ENCODE peak calls at places on chromosome 9, in four cellular contexts. B, M, K and O are unnamed samples.

GRCh38 chr9:16223074-16223871 is 647.2 kb downstream of the BNC2 start:
- DNase-seq in K (no peak), M (no peak), B (no peak), O (peak)

GRCh38 chr9:78213696-78214095 is 22.2 kb upstream of the CEP78 start:
- DNase-seq in B (no peak), M (no peak), K (peak), O (no peak)

GRCh38 chr9:112000743-112001142 is 104.1 kb downstream of the UGCG start:
- DNase-seq in K (no peak), B (peak), M (no peak), O (no peak)

GRCh38 chr9:97470076-97470475 is 31.4 kb upstream of the TMOD1 start:
- DNase-seq in M (no peak), B (peak), K (no peak), O (no peak)

GRCh38 chr9:114417511-114417910 is 29.7 kb upstream of the AKNA start:
- DNase-seq in M (no peak), B (no peak), K (peak), O (peak)

GRCh38 chr9:26746357-26747072 is 146.1 kb downstream of the CAAP1 start:
- DNase-seq in K (peak), B (no peak), M (no peak), O (no peak)

GRCh38 chr9:70390922-70391321 is 23.5 kb downstream of the KLF9 start:
- DNase-seq in M (no peak), K (peak), B (no peak), O (peak)

GRCh38 chr9:27194401-27195091 is 85.5 kb downstream of the TEK start:
- DNase-seq in B (no peak), M (no peak), K (peak), O (no peak)

GRCh38 chr9:99127372-99128132 is 22.6 kb downstream of the TGFBR1 start:
- DNase-seq in K (peak), M (no peak), B (no peak), O (peak)

GRCh38 chr9:13397661-13398060 is 118.2 kb upstream of the MPDZ start:
- DNase-seq in K (no peak), M (no peak), B (no peak), O (no peak)

GRCh38 chr9:71490810-71491209 is 277.5 kb downstream of the CEMIP2 start:
- DNase-seq in M (no peak), K (no peak), B (no peak), O (peak)

GRCh38 chr9:30713279-30713678 is 1671.2 kb upstream of the ACO1 start:
- DNase-seq in B (no peak), K (no peak), M (no peak), O (no peak)

GRCh38 chr9:88090151-88090581 is 48.1 kb downstream of the SPATA31C2 start:
- DNase-seq in K (peak), B (no peak), M (peak), O (no peak)

GRCh38 chr9:79023134-79023577 is 548.6 kb upstream of the TLE4 start:
- DNase-seq in M (no peak), K (peak), B (no peak), O (peak)

GRCh38 chr9:112434487-112434886 is 52.1 kb upstream of the KIAA1958 start:
- DNase-seq in B (no peak), M (no peak), K (no peak), O (no peak)

GRCh38 chr9:14348241-14349140 is 34.5 kb upstream of the NFIB start:
- DNase-seq in B (no peak), K (no peak), M (no peak), O (no peak)

GRCh38 chr9:34620061-34620994 is at the start of gene DCTN3:
- DNase-seq in M (peak), B (peak), K (peak), O (peak)
- TF ChIP-seq CTCF in M (no peak), B (no peak), K (no peak), O (no peak)

GRCh38 chr9:121720992-121721350 is 69.5 kb downstream of the DAB2IP start:
- DNase-seq in M (no peak), K (no peak), B (no peak), O (no peak)
- TF ChIP-seq CTCF in M (no peak), K (peak), B (no peak), O (no peak)

GRCh38 chr9:37209431-37210386 is 89.3 kb downstream of the ZCCHC7 start:
- DNase-seq in K (no peak), B (no peak), M (no peak), O (no peak)
- TF ChIP-seq CTCF in K (no peak), B (no peak), M (no peak), O (peak)

GRCh38 chr9:118478752-118479151 is 774.5 kb downstream of the TLR4 start:
- DNase-seq in B (no peak), M (no peak), K (no peak), O (no peak)

DNA sequence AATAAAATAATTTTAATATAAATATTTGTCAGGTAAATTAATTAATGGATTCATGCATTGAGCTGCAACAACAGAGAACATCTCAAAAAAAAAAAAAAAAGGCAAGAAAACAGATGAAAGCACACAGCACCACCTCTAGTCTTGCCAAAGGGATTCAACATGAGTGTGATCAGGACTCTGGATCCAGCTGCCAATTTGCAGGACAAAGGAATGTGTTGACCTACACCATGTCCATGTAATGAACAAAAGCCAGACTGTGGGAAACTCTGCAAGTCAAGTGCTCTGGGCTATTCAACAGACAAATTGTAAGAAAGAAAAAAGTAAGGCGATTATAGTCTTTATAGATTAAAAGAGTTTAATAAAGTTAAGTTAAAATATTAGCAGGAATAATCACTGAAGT is 769.3 kb downstream of the TLR4 start:
- DNase-seq in K (no peak), M (no peak), B (peak), O (no peak)
- TF ChIP-seq CTCF in K (no peak), M (no peak), B (no peak), O (no peak)

GRCh38 chr9:109886050-109886449 is 106.1 kb downstream of the PALM2AKAP2 start:
- DNase-seq in M (no peak), K (no peak), B (no peak), O (no peak)

GRCh38 chr9:109883623-109884022 is 103.6 kb downstream of the PALM2AKAP2 start:
- DNase-seq in M (no peak), B (no peak), K (no peak), O (no peak)

GRCh38 chr9:109875495-109875894 is 95.5 kb downstream of the PALM2AKAP2 start:
- DNase-seq in K (no peak), M (no peak), B (no peak), O (no peak)

DNA sequence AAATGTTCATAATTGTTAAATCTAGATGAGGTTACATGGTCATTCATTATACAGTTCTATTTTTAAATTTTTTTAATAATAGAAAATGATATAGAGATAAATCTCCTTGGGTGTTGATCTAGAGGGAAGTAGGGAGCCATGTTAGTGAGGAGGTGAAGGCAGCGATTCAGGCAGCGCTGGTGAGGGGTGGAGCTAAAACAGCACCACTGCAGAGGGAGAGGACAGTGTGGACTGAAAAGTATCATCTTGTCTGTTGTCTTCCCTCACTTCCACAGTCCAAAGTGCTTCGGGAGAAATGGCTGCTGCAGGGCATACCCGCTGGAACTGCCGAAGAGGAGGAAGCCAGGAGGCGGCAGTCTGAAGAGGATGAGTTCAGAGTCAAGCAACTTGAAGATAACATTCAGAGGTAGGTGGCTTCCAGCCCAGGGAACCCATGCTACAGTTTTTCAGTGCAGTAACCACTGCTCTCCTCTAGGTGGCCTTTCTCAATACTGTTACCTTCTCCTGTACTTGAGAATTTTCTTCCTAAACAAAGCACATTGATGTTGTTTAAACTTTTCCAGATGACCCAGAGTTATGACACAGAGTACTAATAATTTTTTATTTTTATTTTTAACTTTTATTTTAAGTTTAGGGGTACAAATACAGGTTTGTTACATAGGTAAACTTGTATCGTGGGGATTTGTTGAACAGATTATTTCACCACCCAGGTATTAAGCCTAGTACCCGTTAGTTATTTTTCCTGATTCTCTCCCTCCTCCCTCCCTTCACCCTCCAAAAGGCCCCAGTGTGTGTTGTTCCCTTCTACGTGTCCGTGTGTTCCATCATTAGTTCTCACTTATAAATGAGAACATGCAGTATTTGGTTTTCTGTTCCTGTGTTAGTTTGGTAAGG is 100.5 kb downstream of the PALM2AKAP2 start:
- DNase-seq in M (no peak), B (peak), K (peak), O (peak)
- TF ChIP-seq CTCF in M (peak), B (peak), K (peak), O (peak)

DNA sequence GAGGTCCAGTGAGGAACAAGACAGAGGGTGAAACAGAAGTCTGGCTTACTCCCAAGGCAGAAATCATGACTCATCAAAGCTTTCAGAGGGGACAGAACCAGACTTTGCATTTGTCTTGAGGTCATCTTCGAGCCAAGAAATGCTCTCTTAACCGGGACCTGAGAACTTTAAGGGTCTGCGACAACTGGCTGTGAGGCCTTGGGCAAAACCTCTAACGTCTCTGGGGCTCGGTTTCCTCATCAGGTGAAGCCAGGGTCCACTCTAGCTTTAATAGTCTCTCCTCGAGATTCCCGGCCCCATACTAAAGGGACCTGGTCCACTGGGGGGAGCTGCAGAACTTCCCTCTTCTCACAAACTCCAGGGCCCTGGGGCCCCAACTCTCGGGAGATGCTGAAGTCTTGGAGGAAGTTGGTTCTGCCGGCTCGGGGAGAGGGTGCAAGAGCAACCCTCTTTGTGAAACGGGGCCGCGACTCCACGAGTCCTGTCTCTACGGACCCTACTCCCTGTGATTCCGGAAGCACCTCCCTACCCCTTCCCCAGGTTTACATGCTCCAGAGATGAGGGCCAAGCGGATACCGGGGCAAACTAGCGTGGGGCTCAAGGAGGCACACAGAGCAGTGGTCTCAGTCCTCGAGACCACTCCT is 2.6 kb downstream of the GLIS3 start:
- DNase-seq in M (peak), K (peak), B (peak), O (peak)
- TF ChIP-seq CTCF in M (peak), K (peak), B (no peak), O (peak)

GRCh38 chr9:130732793-130733221 is 39.2 kb downstream of the EXOSC2 start:
- DNase-seq in K (no peak), M (no peak), B (no peak), O (no peak)
- TF ChIP-seq CTCF in K (no peak), M (no peak), B (no peak), O (no peak)

DNA sequence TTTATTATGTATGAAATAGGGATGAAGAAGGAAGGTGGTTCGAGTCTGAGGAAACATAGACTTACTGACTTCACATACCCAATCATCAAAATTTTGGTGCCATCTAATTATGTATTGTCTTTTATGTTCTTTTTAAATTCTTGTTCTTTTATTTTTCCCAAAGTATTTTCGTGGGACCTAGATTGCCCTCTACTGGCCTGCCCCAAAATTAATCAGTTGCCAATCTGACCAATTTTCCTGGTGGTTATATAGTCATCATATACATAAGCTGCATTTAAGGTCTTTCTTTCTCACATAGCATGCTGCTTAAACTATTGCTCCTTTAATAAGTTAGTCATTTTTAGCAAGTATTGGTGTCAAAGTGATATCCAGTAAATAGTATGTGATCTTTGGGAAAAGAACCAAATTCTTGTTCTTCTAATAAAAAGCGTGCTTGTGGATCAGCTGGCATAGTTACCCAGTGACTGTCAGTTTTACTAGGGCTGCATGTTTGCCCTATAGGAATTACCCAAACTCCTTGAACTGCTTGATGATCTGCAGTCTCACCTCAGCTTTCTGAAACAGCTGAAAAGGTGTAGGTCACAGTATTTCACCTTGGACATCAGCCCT is 223.5 kb downstream of the SH3GL2 start:
- DNase-seq in M (no peak), K (peak), B (no peak), O (no peak)
- TF ChIP-seq CTCF in M (peak), K (peak), B (no peak), O (peak)

GRCh38 chr9:94054731-94055130 is 29.5 kb upstream of the PTPDC1 start:
- DNase-seq in K (no peak), B (no peak), M (no peak), O (no peak)
- TF ChIP-seq CTCF in K (no peak), B (no peak), M (no peak), O (no peak)

DNA sequence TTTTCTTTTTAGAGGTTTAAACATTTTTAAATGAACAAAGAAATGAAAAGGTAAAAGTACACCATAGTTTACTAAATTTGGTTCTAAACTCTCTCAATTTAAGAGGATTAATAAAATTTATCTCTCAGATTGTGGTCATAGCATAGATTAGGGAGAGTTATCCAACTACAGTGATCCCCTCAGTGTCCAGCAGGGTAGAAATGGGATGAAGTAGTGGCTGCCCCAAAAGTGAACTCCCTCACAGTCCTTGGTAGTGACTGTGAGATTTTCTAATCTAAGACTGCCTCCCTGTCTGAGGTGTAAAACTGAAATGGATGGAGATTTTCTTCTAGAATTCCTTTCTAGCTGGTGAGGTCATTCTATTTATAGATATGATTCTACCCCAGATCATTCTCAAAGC is 455.5 kb downstream of the ACTL7B start:
- DNase-seq in K (peak), B (no peak), M (no peak), O (peak)
- TF ChIP-seq CTCF in K (no peak), B (no peak), M (no peak), O (no peak)